ENCODE peak calls at places on chromosomes 1 and 21, in ten cellular contexts. One of them, this sample, is unnamed.

GRCh38 chr1:221983444-221983843 is 241.6 kb upstream of the DUSP10 start:
- DNase-seq in activated CD8-positive, alpha-beta memory T cell treated with anti-CD3 and anti-CD28 coated beads, Interleukin-2, amount 50 U/mL, for 4 hours: no peak
- DNase-seq in stimulated activated CD8-positive, alpha-beta memory T cell treated with anti-CD3 and anti-CD28 coated beads, Interleukin-4, amount 100 ng/mL, for 1 hour: no peak
- DNase-seq in NCI-H2107: no peak
- DNase-seq in HS-5: no peak
- DNase-seq in right lobe of liver: no peak
- DNase-seq in NCI-H446: no peak
- DNase-seq in HT1080: no peak
- DNase-seq in left cardiac atrium: no peak
- DNase-seq in hypothalamus: no peak
- DNase-seq in this sample: no peak

GRCh38 chr1:88935522-88936222 is 44.3 kb upstream of the GTF2B start:
- DNase-seq in hypothalamus: no peak
- DNase-seq in HT1080: no peak
- DNase-seq in left cardiac atrium: no peak
- DNase-seq in HS-5: no peak
- DNase-seq in NCI-H446: peak
- DNase-seq in stimulated activated CD8-positive, alpha-beta memory T cell treated with anti-CD3 and anti-CD28 coated beads, Interleukin-4, amount 100 ng/mL, for 1 hour: no peak
- DNase-seq in activated CD8-positive, alpha-beta memory T cell treated with anti-CD3 and anti-CD28 coated beads, Interleukin-2, amount 50 U/mL, for 4 hours: no peak
- DNase-seq in NCI-H2107: peak
- DNase-seq in right lobe of liver: no peak
- DNase-seq in this sample: no peak

GRCh38 chr1:111275079-111275478 is 15.6 kb upstream of the CHIA start:
- DNase-seq in hypothalamus: no peak
- DNase-seq in HS-5: peak
- DNase-seq in activated CD8-positive, alpha-beta memory T cell treated with anti-CD3 and anti-CD28 coated beads, Interleukin-2, amount 50 U/mL, for 4 hours: no peak
- DNase-seq in NCI-H446: peak
- DNase-seq in stimulated activated CD8-positive, alpha-beta memory T cell treated with anti-CD3 and anti-CD28 coated beads, Interleukin-4, amount 100 ng/mL, for 1 hour: no peak
- DNase-seq in left cardiac atrium: peak
- DNase-seq in NCI-H2107: no peak
- DNase-seq in HT1080: peak
- DNase-seq in right lobe of liver: no peak
- DNase-seq in this sample: peak

GRCh38 chr1:195754297-195754696 is 853.9 kb downstream of the KCNT2 start:
- DNase-seq in right lobe of liver: no peak
- DNase-seq in activated CD8-positive, alpha-beta memory T cell treated with anti-CD3 and anti-CD28 coated beads, Interleukin-2, amount 50 U/mL, for 4 hours: no peak
- DNase-seq in HT1080: no peak
- DNase-seq in NCI-H2107: no peak
- DNase-seq in NCI-H446: no peak
- DNase-seq in left cardiac atrium: no peak
- DNase-seq in HS-5: no peak
- DNase-seq in stimulated activated CD8-positive, alpha-beta memory T cell treated with anti-CD3 and anti-CD28 coated beads, Interleukin-4, amount 100 ng/mL, for 1 hour: no peak
- DNase-seq in hypothalamus: no peak
- DNase-seq in this sample: no peak

GRCh38 chr1:65213271-65213905 is 65.4 kb downstream of the AK4 start:
- DNase-seq in right lobe of liver: no peak
- DNase-seq in NCI-H446: no peak
- DNase-seq in HS-5: no peak
- DNase-seq in left cardiac atrium: no peak
- DNase-seq in stimulated activated CD8-positive, alpha-beta memory T cell treated with anti-CD3 and anti-CD28 coated beads, Interleukin-4, amount 100 ng/mL, for 1 hour: no peak
- DNase-seq in NCI-H2107: no peak
- DNase-seq in HT1080: no peak
- DNase-seq in hypothalamus: no peak
- DNase-seq in activated CD8-positive, alpha-beta memory T cell treated with anti-CD3 and anti-CD28 coated beads, Interleukin-2, amount 50 U/mL, for 4 hours: no peak
- DNase-seq in this sample: no peak

GRCh38 chr21:33964706-33965325 is 49.2 kb upstream of the ATP5PO start:
- DNase-seq in left cardiac atrium: no peak
- DNase-seq in hypothalamus: no peak
- DNase-seq in HS-5: no peak
- DNase-seq in NCI-H2107: no peak
- DNase-seq in stimulated activated CD8-positive, alpha-beta memory T cell treated with anti-CD3 and anti-CD28 coated beads, Interleukin-4, amount 100 ng/mL, for 1 hour: no peak
- DNase-seq in NCI-H446: no peak
- DNase-seq in activated CD8-positive, alpha-beta memory T cell treated with anti-CD3 and anti-CD28 coated beads, Interleukin-2, amount 50 U/mL, for 4 hours: no peak
- DNase-seq in HT1080: no peak
- DNase-seq in right lobe of liver: no peak
- DNase-seq in this sample: no peak

GRCh38 chr1:166900987-166901386 is 24.9 kb upstream of the TADA1 start:
- DNase-seq in left cardiac atrium: no peak
- DNase-seq in NCI-H446: peak
- DNase-seq in hypothalamus: no peak
- DNase-seq in stimulated activated CD8-positive, alpha-beta memory T cell treated with anti-CD3 and anti-CD28 coated beads, Interleukin-4, amount 100 ng/mL, for 1 hour: no peak
- DNase-seq in HS-5: no peak
- DNase-seq in activated CD8-positive, alpha-beta memory T cell treated with anti-CD3 and anti-CD28 coated beads, Interleukin-2, amount 50 U/mL, for 4 hours: no peak
- DNase-seq in right lobe of liver: no peak
- DNase-seq in HT1080: no peak
- DNase-seq in NCI-H2107: no peak
- DNase-seq in this sample: no peak

GRCh38 chr21:33069994-33070811 is at the start of gene OLIG1:
- DNase-seq in NCI-H2107: no peak
- DNase-seq in left cardiac atrium: peak
- DNase-seq in NCI-H446: no peak
- DNase-seq in hypothalamus: peak
- DNase-seq in stimulated activated CD8-positive, alpha-beta memory T cell treated with anti-CD3 and anti-CD28 coated beads, Interleukin-4, amount 100 ng/mL, for 1 hour: no peak
- DNase-seq in HT1080: no peak
- DNase-seq in HS-5: no peak
- DNase-seq in right lobe of liver: peak
- DNase-seq in activated CD8-positive, alpha-beta memory T cell treated with anti-CD3 and anti-CD28 coated beads, Interleukin-2, amount 50 U/mL, for 4 hours: peak
- DNase-seq in this sample: peak

GRCh38 chr21:31218830-31219608 is 125.0 kb downstream of the TIAM1 start:
- DNase-seq in NCI-H446: peak
- DNase-seq in HS-5: peak
- DNase-seq in HT1080: peak
- DNase-seq in right lobe of liver: no peak
- DNase-seq in hypothalamus: no peak
- DNase-seq in activated CD8-positive, alpha-beta memory T cell treated with anti-CD3 and anti-CD28 coated beads, Interleukin-2, amount 50 U/mL, for 4 hours: no peak
- DNase-seq in NCI-H2107: no peak
- DNase-seq in stimulated activated CD8-positive, alpha-beta memory T cell treated with anti-CD3 and anti-CD28 coated beads, Interleukin-4, amount 100 ng/mL, for 1 hour: no peak
- DNase-seq in left cardiac atrium: peak
- DNase-seq in this sample: peak

GRCh38 chr1:114559356-114559755 is 22.1 kb downstream of the BCAS2 start:
- DNase-seq in HS-5: no peak
- DNase-seq in stimulated activated CD8-positive, alpha-beta memory T cell treated with anti-CD3 and anti-CD28 coated beads, Interleukin-4, amount 100 ng/mL, for 1 hour: no peak
- DNase-seq in right lobe of liver: no peak
- DNase-seq in NCI-H446: no peak
- DNase-seq in left cardiac atrium: no peak
- DNase-seq in NCI-H2107: no peak
- DNase-seq in hypothalamus: no peak
- DNase-seq in activated CD8-positive, alpha-beta memory T cell treated with anti-CD3 and anti-CD28 coated beads, Interleukin-2, amount 50 U/mL, for 4 hours: no peak
- DNase-seq in HT1080: no peak
- DNase-seq in this sample: no peak

GRCh38 chr1:243851129-243851756 is 1.2 kb upstream of the AKT3 start:
- DNase-seq in stimulated activated CD8-positive, alpha-beta memory T cell treated with anti-CD3 and anti-CD28 coated beads, Interleukin-4, amount 100 ng/mL, for 1 hour: no peak
- DNase-seq in hypothalamus: no peak
- DNase-seq in HT1080: no peak
- DNase-seq in NCI-H446: no peak
- DNase-seq in right lobe of liver: no peak
- DNase-seq in left cardiac atrium: no peak
- DNase-seq in NCI-H2107: no peak
- DNase-seq in HS-5: no peak
- DNase-seq in activated CD8-positive, alpha-beta memory T cell treated with anti-CD3 and anti-CD28 coated beads, Interleukin-2, amount 50 U/mL, for 4 hours: no peak
- DNase-seq in this sample: no peak

GRCh38 chr1:209768354-209768774 is 12.5 kb downstream of the TRAF3IP3 start:
- DNase-seq in HT1080: no peak
- DNase-seq in activated CD8-positive, alpha-beta memory T cell treated with anti-CD3 and anti-CD28 coated beads, Interleukin-2, amount 50 U/mL, for 4 hours: peak
- DNase-seq in NCI-H446: no peak
- DNase-seq in left cardiac atrium: peak
- DNase-seq in NCI-H2107: no peak
- DNase-seq in stimulated activated CD8-positive, alpha-beta memory T cell treated with anti-CD3 and anti-CD28 coated beads, Interleukin-4, amount 100 ng/mL, for 1 hour: peak
- DNase-seq in hypothalamus: no peak
- DNase-seq in HS-5: no peak
- DNase-seq in right lobe of liver: no peak
- DNase-seq in this sample: no peak

GRCh38 chr1:19662313-19662712 is 2.4 kb upstream of the HTR6 start:
- DNase-seq in NCI-H2107: no peak
- DNase-seq in activated CD8-positive, alpha-beta memory T cell treated with anti-CD3 and anti-CD28 coated beads, Interleukin-2, amount 50 U/mL, for 4 hours: no peak
- DNase-seq in left cardiac atrium: no peak
- DNase-seq in HS-5: no peak
- DNase-seq in stimulated activated CD8-positive, alpha-beta memory T cell treated with anti-CD3 and anti-CD28 coated beads, Interleukin-4, amount 100 ng/mL, for 1 hour: no peak
- DNase-seq in hypothalamus: no peak
- DNase-seq in HT1080: no peak
- DNase-seq in NCI-H446: no peak
- DNase-seq in right lobe of liver: no peak
- DNase-seq in this sample: no peak

GRCh38 chr21:44533121-44533890 is 6.7 kb downstream of the KRTAP10-1 start:
- DNase-seq in hypothalamus: no peak
- DNase-seq in left cardiac atrium: no peak
- DNase-seq in activated CD8-positive, alpha-beta memory T cell treated with anti-CD3 and anti-CD28 coated beads, Interleukin-2, amount 50 U/mL, for 4 hours: peak
- DNase-seq in right lobe of liver: peak
- DNase-seq in HS-5: no peak
- DNase-seq in HT1080: no peak
- DNase-seq in NCI-H2107: no peak
- DNase-seq in stimulated activated CD8-positive, alpha-beta memory T cell treated with anti-CD3 and anti-CD28 coated beads, Interleukin-4, amount 100 ng/mL, for 1 hour: no peak
- DNase-seq in NCI-H446: no peak
- DNase-seq in this sample: no peak

GRCh38 chr1:154179951-154180687 is 11.8 kb downstream of the TPM3 start:
- DNase-seq in HT1080: no peak
- DNase-seq in NCI-H2107: no peak
- DNase-seq in activated CD8-positive, alpha-beta memory T cell treated with anti-CD3 and anti-CD28 coated beads, Interleukin-2, amount 50 U/mL, for 4 hours: no peak
- DNase-seq in left cardiac atrium: no peak
- DNase-seq in stimulated activated CD8-positive, alpha-beta memory T cell treated with anti-CD3 and anti-CD28 coated beads, Interleukin-4, amount 100 ng/mL, for 1 hour: no peak
- DNase-seq in HS-5: no peak
- DNase-seq in NCI-H446: no peak
- DNase-seq in right lobe of liver: no peak
- DNase-seq in hypothalamus: no peak
- DNase-seq in this sample: no peak

GRCh38 chr1:201701831-201702230 is 127.1 kb upstream of the IPO9 start:
- DNase-seq in HS-5: no peak
- DNase-seq in HT1080: no peak
- DNase-seq in stimulated activated CD8-positive, alpha-beta memory T cell treated with anti-CD3 and anti-CD28 coated beads, Interleukin-4, amount 100 ng/mL, for 1 hour: no peak
- DNase-seq in right lobe of liver: no peak
- DNase-seq in left cardiac atrium: no peak
- DNase-seq in hypothalamus: no peak
- DNase-seq in NCI-H446: no peak
- DNase-seq in NCI-H2107: no peak
- DNase-seq in activated CD8-positive, alpha-beta memory T cell treated with anti-CD3 and anti-CD28 coated beads, Interleukin-2, amount 50 U/mL, for 4 hours: no peak
- DNase-seq in this sample: no peak